ENCODE peak calls at places on chromosomes 5 and 9, in four cellular contexts. One of them, this sample, is unnamed. For H3K36me3, the result is how much of the 10 kb centered on the place peaks cover.

GRCh38 chr5:168822745-168823281 is 243.6 kb upstream of the PANK3 start:
- DNase-seq in fibroblast of lung: peak
- DNase-seq in ovary: no peak
- DNase-seq in CD4-positive, CD25-positive, alpha-beta regulatory T cell: no peak
- DNase-seq in this sample: no peak

GRCh38 chr5:145971108-145971507 is 34.7 kb downstream of the SH3RF2 start:
- DNase-seq in ovary: no peak
- DNase-seq in CD4-positive, CD25-positive, alpha-beta regulatory T cell: no peak
- DNase-seq in fibroblast of lung: no peak
- DNase-seq in this sample: no peak

GRCh38 chr5:119078870-119079269 is 8.0 kb downstream of the DMXL1 start:
- DNase-seq in CD4-positive, CD25-positive, alpha-beta regulatory T cell: no peak
- DNase-seq in ovary: no peak
- DNase-seq in fibroblast of lung: peak
- DNase-seq in this sample: no peak

GRCh38 chr5:113056988-113057387 is 80.4 kb downstream of the DCP2 start:
- DNase-seq in ovary: no peak
- DNase-seq in CD4-positive, CD25-positive, alpha-beta regulatory T cell: no peak
- DNase-seq in fibroblast of lung: no peak
- DNase-seq in this sample: no peak

GRCh38 chr9:35748239-35748857 is 680 bp downstream of the GBA2 start:
- DNase-seq in fibroblast of lung: no peak
- DNase-seq in ovary: no peak
- DNase-seq in CD4-positive, CD25-positive, alpha-beta regulatory T cell: no peak
- DNase-seq in this sample: no peak

GRCh38 chr5:54718647-54719046 is 201.1 kb downstream of the SNX18 start:
- DNase-seq in CD4-positive, CD25-positive, alpha-beta regulatory T cell: no peak
- DNase-seq in fibroblast of lung: peak
- DNase-seq in ovary: no peak
- DNase-seq in this sample: no peak

GRCh38 chr5:94366811-94367210 is 251.6 kb downstream of the KIAA0825 start:
- DNase-seq in CD4-positive, CD25-positive, alpha-beta regulatory T cell: no peak
- DNase-seq in fibroblast of lung: no peak
- DNase-seq in ovary: no peak
- DNase-seq in this sample: no peak

GRCh38 chr5:118220491-118220890 is 767.9 kb downstream of the DTWD2 start:
- DNase-seq in CD4-positive, CD25-positive, alpha-beta regulatory T cell: no peak
- DNase-seq in ovary: no peak
- DNase-seq in fibroblast of lung: peak
- DNase-seq in this sample: no peak

GRCh38 chr5:68225188-68225910 is 9.8 kb downstream of the PIK3R1 start:
- DNase-seq in CD4-positive, CD25-positive, alpha-beta regulatory T cell: no peak
- DNase-seq in fibroblast of lung: peak
- DNase-seq in ovary: peak
- DNase-seq in this sample: no peak

GRCh38 chr5:91641730-91642350 is 258.7 kb upstream of the ARRDC3 start:
- DNase-seq in ovary: no peak
- DNase-seq in CD4-positive, CD25-positive, alpha-beta regulatory T cell: peak
- DNase-seq in fibroblast of lung: peak
- DNase-seq in this sample: peak

GRCh38 chr5:56088967-56089829 is 94.4 kb upstream of the IL6ST start:
- DNase-seq in CD4-positive, CD25-positive, alpha-beta regulatory T cell: no peak
- DNase-seq in ovary: no peak
- DNase-seq in fibroblast of lung: peak
- DNase-seq in this sample: no peak

GRCh38 chr5:20678814-20679298 is 690.9 kb upstream of the CDH18 start:
- DNase-seq in ovary: no peak
- DNase-seq in fibroblast of lung: peak
- DNase-seq in CD4-positive, CD25-positive, alpha-beta regulatory T cell: no peak
- DNase-seq in this sample: no peak

GRCh38 chr5:51832934-51833470 is 449.8 kb downstream of the ISL1 start:
- DNase-seq in CD4-positive, CD25-positive, alpha-beta regulatory T cell: no peak
- DNase-seq in fibroblast of lung: no peak
- DNase-seq in ovary: no peak
- DNase-seq in this sample: no peak

GRCh38 chr9:124297553-124297905 is 39.8 kb downstream of the NEK6 start:
- DNase-seq in ovary: peak
- DNase-seq in fibroblast of lung: peak
- DNase-seq in CD4-positive, CD25-positive, alpha-beta regulatory T cell: no peak
- DNase-seq in this sample: peak

GRCh38 chr5:150058480-150059126 is 27.8 kb downstream of the CSF1R start:
- DNase-seq in fibroblast of lung: peak
- DNase-seq in ovary: no peak
- DNase-seq in CD4-positive, CD25-positive, alpha-beta regulatory T cell: no peak
- DNase-seq in this sample: peak

GRCh38 chr5:157160001-157160400 is 6.1 kb downstream of the GARIN3 start:
- DNase-seq in fibroblast of lung: no peak
- DNase-seq in ovary: no peak
- DNase-seq in CD4-positive, CD25-positive, alpha-beta regulatory T cell: no peak
- DNase-seq in this sample: no peak

GRCh38 chr9:105023788-105024187 is 95.8 kb upstream of the ABCA1 start:
- DNase-seq in ovary: no peak
- DNase-seq in fibroblast of lung: no peak
- DNase-seq in CD4-positive, CD25-positive, alpha-beta regulatory T cell: no peak
- DNase-seq in this sample: no peak

DNA sequence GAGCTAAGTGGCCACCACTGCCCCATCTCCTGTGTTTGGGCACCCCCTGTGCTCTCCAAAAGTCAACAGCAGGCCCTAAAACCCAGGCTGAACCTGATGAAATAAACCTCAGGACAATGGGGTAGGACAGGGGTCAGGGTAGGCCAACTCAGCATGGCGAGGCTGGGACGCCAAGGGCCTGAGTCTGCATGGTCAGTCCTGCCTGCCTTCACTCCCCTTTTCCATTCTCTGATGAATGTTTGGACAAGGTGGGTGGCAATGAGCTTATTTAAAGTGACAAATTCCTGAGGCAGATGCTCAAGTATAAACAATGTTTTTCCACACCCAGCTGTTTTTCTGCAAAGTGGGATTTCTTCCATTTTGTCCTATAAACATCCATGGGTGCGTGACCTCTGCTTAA is 47.2 kb upstream of the CXCL14 start:
- DNase-seq in CD4-positive, CD25-positive, alpha-beta regulatory T cell: no peak
- DNase-seq in fibroblast of lung: no peak
- DNase-seq in ovary: no peak
- DNase-seq in this sample: no peak
- H3K4me3 ChIP-seq in CD4-positive, CD25-positive, alpha-beta regulatory T cell: no peak
- H3K4me3 ChIP-seq in fibroblast of lung: no peak
- H3K4me3 ChIP-seq in ovary: no peak
- H3K4me3 ChIP-seq in this sample: no peak

GRCh38 chr5:121429761-121430160 is 421.9 kb upstream of the FTMT start:
- DNase-seq in fibroblast of lung: no peak
- DNase-seq in ovary: no peak
- DNase-seq in CD4-positive, CD25-positive, alpha-beta regulatory T cell: no peak
- DNase-seq in this sample: no peak
- H3K36me3 ChIP-seq in fibroblast of lung: under half
- H3K36me3 ChIP-seq in ovary: under half
- H3K36me3 ChIP-seq in CD4-positive, CD25-positive, alpha-beta regulatory T cell: under half
- H3K36me3 ChIP-seq in this sample: under half

GRCh38 chr9:129813661-129814060 is 10.3 kb downstream of the TOR1A start:
- DNase-seq in CD4-positive, CD25-positive, alpha-beta regulatory T cell: no peak
- DNase-seq in ovary: no peak
- DNase-seq in fibroblast of lung: no peak
- DNase-seq in this sample: no peak
- H3K4me3 ChIP-seq in CD4-positive, CD25-positive, alpha-beta regulatory T cell: no peak
- H3K4me3 ChIP-seq in ovary: no peak
- H3K4me3 ChIP-seq in fibroblast of lung: no peak
- H3K4me3 ChIP-seq in this sample: no peak

GRCh38 chr9:130181645-130182044 is 9.4 kb downstream of the NCS1 start:
- DNase-seq in ovary: no peak
- DNase-seq in fibroblast of lung: no peak
- DNase-seq in CD4-positive, CD25-positive, alpha-beta regulatory T cell: no peak
- DNase-seq in this sample: no peak
- H3K36me3 ChIP-seq in ovary: under half
- H3K36me3 ChIP-seq in fibroblast of lung: under half
- H3K36me3 ChIP-seq in CD4-positive, CD25-positive, alpha-beta regulatory T cell: under half
- H3K36me3 ChIP-seq in this sample: under half

This sample was measured in H7.